ENCODE peak calls at places on chromosomes 6 and 20, in eight cellular contexts. L is cardiac fibroblast, T is HCT116, X is psoas muscle, M is ovary, O is fibroblast of lung, B is hepatocyte, I is fibroblast of the aortic adventitia. E is an unnamed sample.

GRCh38 chr6:147154454-147154853 is 49.8 kb upstream of the STXBP5 start:
- DNase-seq in L (peak), T (no peak), X (no peak), M (no peak), O (peak), B (peak), I (peak), E (peak)

GRCh38 chr6:117605169-117605826 is 3.0 kb upstream of the GOPC start:
- DNase-seq in L (peak), T (peak), X (no peak), M (no peak), O (peak), B (peak), I (peak), E (peak)

GRCh38 chr6:1735239-1735803 is 125.6 kb downstream of the FOXC1 start:
- DNase-seq in L (no peak), T (no peak), X (no peak), M (no peak), O (no peak), B (no peak), I (no peak), E (no peak)

GRCh38 chr6:156719395-156719719 is 57.8 kb upstream of the ARID1B start:
- DNase-seq in L (no peak), T (no peak), X (no peak), M (peak), O (no peak), B (peak), I (no peak), E (no peak)

GRCh38 chr6:96014846-96015245 is 928 bp upstream of the FUT9 start:
- DNase-seq in L (no peak), T (no peak), X (no peak), M (no peak), O (no peak), B (no peak), I (no peak), E (no peak)

GRCh38 chr6:154683756-154684523 is 49.3 kb upstream of the SCAF8 start:
- DNase-seq in L (peak), T (no peak), X (no peak), M (no peak), O (peak), B (no peak), I (peak), E (no peak)

GRCh38 chr20:4769328-4769727 is 47.6 kb downstream of the PRND start:
- DNase-seq in L (no peak), T (no peak), X (no peak), M (no peak), O (no peak), B (no peak), I (no peak), E (no peak)

GRCh38 chr20:14445902-14446301 is 108.5 kb upstream of the FLRT3 start:
- DNase-seq in L (no peak), T (no peak), X (no peak), M (no peak), O (no peak), B (no peak), I (no peak), E (no peak)

GRCh38 chr20:35311409-35311808 is 19.2 kb upstream of the FAM83C start:
- DNase-seq in L (no peak), T (peak), X (no peak), M (no peak), O (no peak), B (no peak), I (peak), E (no peak)

GRCh38 chr20:51463560-51463959 is 79.0 kb downstream of the NFATC2 start:
- DNase-seq in L (no peak), T (no peak), X (no peak), M (no peak), O (no peak), B (no peak), I (no peak), E (no peak)

GRCh38 chr6:146898069-146898887 is 299.5 kb downstream of the ADGB start:
- DNase-seq in L (no peak), T (no peak), X (no peak), M (no peak), O (no peak), B (no peak), I (no peak), E (no peak)

GRCh38 chr6:16759181-16759645 is 2.0 kb downstream of the ATXN1 start:
- DNase-seq in L (no peak), T (no peak), X (no peak), M (no peak), O (no peak), B (peak), I (no peak), E (no peak)

GRCh38 chr6:135481786-135482369 is 15.7 kb downstream of the AHI1 start:
- DNase-seq in L (peak), T (no peak), X (no peak), M (no peak), O (peak), B (no peak), I (peak), E (no peak)

GRCh38 chr6:19549109-19549508 is 288.1 kb upstream of the ID4 start:
- DNase-seq in L (peak), T (no peak), X (no peak), M (no peak), O (no peak), B (no peak), I (peak), E (no peak)

GRCh38 chr6:166830185-166830890 is 126.0 kb downstream of the RNASET2 start:
- DNase-seq in L (no peak), T (no peak), X (no peak), M (no peak), O (no peak), B (no peak), I (no peak), E (no peak)

GRCh38 chr6:13866291-13866690 is 51.9 kb upstream of the MCUR1 start:
- DNase-seq in L (no peak), T (no peak), X (no peak), M (no peak), O (no peak), B (no peak), I (no peak), E (no peak)

GRCh38 chr6:90199900-90200299 is 96.7 kb downstream of the BACH2 start:
- DNase-seq in L (no peak), T (no peak), X (no peak), M (no peak), O (peak), B (no peak), I (no peak), E (no peak)

GRCh38 chr6:84774174-84775158 is 10.1 kb upstream of the TBX18 start:
- DNase-seq in L (peak), T (no peak), X (peak), M (peak), O (no peak), B (peak), I (no peak), E (no peak)
- TF ChIP-seq CTCF in L (peak), T (peak), X (peak), M (no peak), O (peak), B (peak), I (peak), E (peak)

GRCh38 chr6:79634491-79634890 is 3.4 kb downstream of the SH3BGRL2 start:
- DNase-seq in L (no peak), T (no peak), X (no peak), M (no peak), O (no peak), B (no peak), I (no peak), E (no peak)
- H3K4me3 ChIP-seq in L (no peak), T (no peak), X (no peak), M (no peak), O (no peak), B (no peak), I (no peak), E (no peak)

DNA sequence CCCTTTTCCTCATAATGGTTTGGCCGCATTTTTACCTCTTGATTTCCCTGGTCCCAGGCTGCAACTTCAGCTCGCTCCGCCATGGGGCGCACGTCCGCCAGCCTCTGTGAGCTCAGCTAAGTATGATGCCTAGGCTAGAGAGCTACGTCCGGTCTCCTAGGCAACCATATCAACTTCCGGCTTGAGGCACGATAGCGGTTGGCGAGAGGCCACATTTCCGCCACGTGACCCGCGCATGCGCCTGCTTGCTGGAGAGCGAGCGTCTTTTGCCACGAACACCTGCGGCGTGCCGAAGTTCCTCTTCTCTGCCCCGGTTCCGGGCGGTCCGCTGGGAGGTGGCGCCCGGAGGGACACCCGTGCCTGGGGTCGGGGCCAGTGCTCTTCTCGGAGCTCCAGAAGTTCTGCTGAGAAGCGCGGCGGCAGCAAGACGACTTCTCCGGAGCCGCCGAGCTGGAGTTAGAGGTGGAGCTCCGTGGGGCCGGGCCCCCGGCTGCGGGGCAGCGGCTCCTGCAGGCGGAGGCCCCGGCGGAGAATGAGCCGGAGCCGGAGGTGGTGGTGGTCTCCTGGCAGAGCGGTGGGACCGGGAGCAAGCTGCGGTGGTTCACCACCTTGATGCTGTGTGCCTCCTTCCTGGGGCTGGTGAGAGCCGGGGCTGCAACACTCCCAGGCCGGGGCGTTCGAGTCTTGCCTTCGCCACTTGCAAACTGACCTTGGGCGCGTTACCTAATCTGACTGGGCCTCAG is 172.0 kb downstream of the SLC16A10 start:
- DNase-seq in L (peak), T (peak), X (peak), M (peak), O (peak), B (peak), I (peak), E (peak)
- TF ChIP-seq CTCF in L (peak), T (peak), X (peak), M (peak), O (peak), B (peak), I (peak), E (peak)

DNA sequence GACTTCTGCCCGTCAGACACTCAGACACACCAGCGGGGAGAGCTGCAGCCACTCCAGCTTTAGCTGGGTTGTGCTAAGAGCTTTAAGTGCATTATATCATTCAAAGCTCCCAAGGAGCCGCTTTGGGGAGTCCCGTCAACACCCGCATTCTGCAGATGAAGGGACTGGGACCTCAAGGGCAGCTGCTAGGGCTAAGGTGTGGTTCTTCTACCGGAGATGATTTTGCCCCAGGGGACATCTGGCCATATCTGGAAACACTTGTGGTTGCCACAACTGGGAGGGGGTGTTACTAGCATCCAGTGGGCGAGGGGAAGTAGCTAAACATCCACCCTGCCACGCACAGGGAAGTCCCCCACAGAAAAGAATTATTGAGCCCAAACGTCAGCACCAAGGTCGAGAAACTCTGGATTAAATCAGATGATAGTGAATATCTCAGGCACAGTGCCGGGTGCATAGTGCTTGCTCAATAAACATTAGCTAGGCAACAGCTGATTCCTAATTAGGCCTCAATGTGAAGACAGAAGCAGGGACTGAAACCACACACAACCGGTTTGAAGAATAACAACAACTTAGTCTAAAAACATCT is 29.6 kb downstream of the PMEPA1 start:
- DNase-seq in L (no peak), T (no peak), X (no peak), M (no peak), O (no peak), B (no peak), I (no peak), E (no peak)
- H3K4me3 ChIP-seq in L (no peak), T (no peak), X (no peak), M (no peak), O (no peak), B (no peak), I (no peak), E (no peak)